ENCODE peak calls at places on chromosome 4, in eight cellular contexts. I, N, H, U, K, X, D and Y are unnamed samples.
A peak's percentile ranks its signal among the peaks of the same experiment; 100 is the strongest.

GRCh38 chr4:123649644-123650356 is 253.2 kb downstream of the SPRY1 start:
- DNase-seq in U (no peak), X (no peak), N (peak; percentile 90), H (no peak), I (peak; percentile 46), D (peak; percentile 37), K (peak; percentile 40), Y (peak; percentile 97)

GRCh38 chr4:623914-624626 is 1.3 kb upstream of the PDE6B start:
- DNase-seq in U (no peak), H (no peak), I (no peak), D (no peak), N (no peak), X (no peak), K (no peak), Y (no peak)

GRCh38 chr4:962231-963208 is 10.8 kb downstream of the DGKQ start:
- DNase-seq in D (no peak), I (no peak), K (no peak), N (peak; percentile 28), U (no peak), X (no peak), H (no peak), Y (peak; percentile 53)

GRCh38 chr4:1490011-1490905 is 84.0 kb upstream of the NKX1-1 start:
- DNase-seq in X (no peak), H (no peak), N (no peak), I (no peak), U (no peak), D (no peak), K (no peak), Y (no peak)

GRCh38 chr4:10738826-10739489 is 54.4 kb upstream of the CLNK start:
- DNase-seq in X (no peak), H (no peak), U (no peak), N (no peak), I (no peak), D (no peak), K (no peak), Y (peak; percentile 41)

GRCh38 chr4:156974264-156974663 is 2.7 kb upstream of the PDGFC start:
- DNase-seq in N (no peak), D (peak; percentile 43), X (no peak), I (no peak), H (no peak), U (no peak), K (no peak), Y (no peak)

GRCh38 chr4:4764506-4764905 is 95.0 kb upstream of the MSX1 start:
- DNase-seq in I (no peak), D (no peak), K (no peak), X (no peak), N (no peak), H (no peak), U (no peak), Y (no peak)

GRCh38 chr4:113645771-113646455 is 115.6 kb downstream of the CAMK2D start:
- DNase-seq in K (no peak), D (peak; percentile 58), U (peak; percentile 55), N (peak; percentile 8), H (no peak), X (no peak), I (no peak), Y (peak; percentile 73)

GRCh38 chr4:29711226-29711625 is 1008.9 kb upstream of the PCDH7 start:
- DNase-seq in U (no peak), K (no peak), X (no peak), H (no peak), D (no peak), N (no peak), I (no peak), Y (no peak)

GRCh38 chr4:10521386-10521785 is 64.2 kb upstream of the ZNF518B start:
- DNase-seq in U (no peak), H (no peak), N (peak; percentile 60), X (no peak), K (no peak), I (peak; percentile 92), D (no peak), Y (peak; percentile 74)

GRCh38 chr4:186946682-186947294 is 223.1 kb upstream of the FAT1 start:
- DNase-seq in N (no peak), K (no peak), X (no peak), H (no peak), U (no peak), D (no peak), I (peak; percentile 15), Y (no peak)

GRCh38 chr4:186144180-186144579 is 39.7 kb downstream of the FAM149A start:
- DNase-seq in H (no peak), I (peak; percentile 4), U (no peak), X (peak; percentile 44), N (peak; percentile 56), K (no peak), D (peak; percentile 10), Y (peak; percentile 23)

GRCh38 chr4:17203767-17204166 is 305.3 kb upstream of the LDB2 start:
- DNase-seq in D (no peak), I (no peak), N (no peak), X (no peak), H (no peak), K (no peak), U (no peak), Y (no peak)

GRCh38 chr4:24067781-24068193 is 177.9 kb upstream of the PPARGC1A start:
- DNase-seq in N (no peak), X (no peak), K (peak; percentile 37), U (peak; percentile 59), H (no peak), I (no peak), D (peak; percentile 78), Y (no peak)

GRCh38 chr4:25696409-25696808 is 40.8 kb downstream of the SLC34A2 start:
- DNase-seq in U (no peak), D (no peak), K (no peak), H (no peak), N (no peak), I (no peak), X (no peak), Y (no peak)

GRCh38 chr4:150379454-150379853 is 202.5 kb upstream of the MAB21L2 start:
- DNase-seq in I (no peak), K (no peak), D (peak; percentile 75), H (no peak), U (no peak), X (no peak), N (no peak), Y (no peak)

GRCh38 chr4:65502151-65502691 is 168.1 kb downstream of the EPHA5 start:
- DNase-seq in H (no peak), D (no peak), U (no peak), X (no peak), N (no peak), I (no peak), K (no peak), Y (no peak)

GRCh38 chr4:139767168-139767567 is 101.5 kb downstream of the MGST2 start:
- DNase-seq in H (no peak), X (no peak), D (peak; percentile 27), U (no peak), N (no peak), I (no peak), K (no peak), Y (no peak)

GRCh38 chr4:26320159-26320452 is 708 bp upstream of the RBPJ start:
- DNase-seq in U (no peak), D (no peak), X (peak; percentile 82), I (no peak), N (no peak), H (peak; percentile 50), K (no peak), Y (no peak)

GRCh38 chr4:107806196-107806595 is 18.5 kb upstream of the SGMS2 start:
- DNase-seq in U (no peak), H (no peak), N (no peak), K (no peak), D (no peak), I (no peak), X (no peak), Y (no peak)